ENCODE peak calls at places on chromosome 1, in eight cellular contexts. P is cardiac muscle cell, Z is PC-3, U is Peyer's patch, H is AG09309, D is GM12865, V is prostate gland, K is H9. N is an unnamed sample.

GRCh38 chr1:152162826-152163463 is 3.9 kb upstream of the RPTN start:
- DNase-seq in V (no peak), H (peak; percentile 92), K (no peak), P (peak; percentile 80), U (no peak), D (no peak), Z (peak; percentile 85), N (no peak)

GRCh38 chr1:231421616-231421970 is 494 bp downstream of the EGLN1 start:
- DNase-seq in H (no peak), U (peak; percentile 69), D (no peak), Z (peak; percentile 57), P (peak; percentile 57), V (peak; percentile 17), K (peak; percentile 47), N (peak; percentile 42)

GRCh38 chr1:13730751-13731482 is 30.9 kb downstream of the PRDM2 start:
- DNase-seq in D (peak; percentile 99), H (no peak), P (no peak), K (no peak), Z (no peak), U (peak; percentile 95), V (peak; percentile 13), N (peak; percentile 69)

GRCh38 chr1:36161656-36162531 is 5.9 kb downstream of the MAP7D1 start:
- DNase-seq in Z (peak; percentile 60), H (no peak), U (peak; percentile 78), V (peak; percentile 73), K (peak; percentile 55), D (peak; percentile 63), P (no peak), N (peak; percentile 79)

GRCh38 chr1:52229494-52229893 is 87.6 kb downstream of the ZFYVE9 start:
- DNase-seq in U (no peak), K (no peak), P (no peak), H (no peak), V (no peak), Z (no peak), D (no peak), N (no peak)

GRCh38 chr1:168903237-168903830 is 174.3 kb upstream of the DPT start:
- DNase-seq in D (no peak), P (no peak), V (no peak), Z (peak; percentile 73), K (no peak), U (no peak), H (no peak), N (no peak)

GRCh38 chr1:242764161-242764560 is 239.7 kb upstream of the PLD5 start:
- DNase-seq in P (no peak), U (no peak), H (no peak), V (no peak), D (no peak), Z (no peak), K (no peak), N (no peak)

GRCh38 chr1:46491500-46492268 is 2.0 kb downstream of the DMBX1 start:
- DNase-seq in V (no peak), Z (no peak), U (no peak), H (no peak), D (no peak), P (no peak), K (no peak), N (no peak)

GRCh38 chr1:32454726-32455125 is 10.1 kb upstream of the ZBTB8B start:
- DNase-seq in V (peak; percentile 15), Z (peak; percentile 83), K (no peak), D (no peak), P (peak; percentile 53), H (no peak), U (no peak), N (no peak)

GRCh38 chr1:225617956-225618355 is 35.0 kb downstream of the ENAH start:
- DNase-seq in Z (no peak), P (no peak), K (no peak), V (no peak), H (no peak), U (no peak), D (no peak), N (no peak)

GRCh38 chr1:38037481-38037939 is 9.1 kb downstream of the POU3F1 start:
- DNase-seq in K (no peak), D (no peak), P (peak; percentile 75), H (no peak), Z (peak; percentile 44), U (no peak), V (no peak), N (no peak)

GRCh38 chr1:2416403-2416802 is 4.0 kb upstream of the PEX10 start:
- DNase-seq in H (no peak), V (peak; percentile 69), K (no peak), Z (peak; percentile 70), P (no peak), D (no peak), U (peak; percentile 60), N (no peak)

GRCh38 chr1:164565356-164565755 is 6.4 kb downstream of the PBX1 start:
- DNase-seq in P (peak; percentile 43), K (no peak), V (no peak), Z (no peak), H (no peak), U (no peak), D (no peak), N (no peak)

GRCh38 chr1:88890790-88891317 is 513 bp downstream of the GTF2B start:
- DNase-seq in K (peak; percentile 38), U (peak; percentile 62), Z (peak; percentile 30), P (peak; percentile 46), V (peak; percentile 11), D (peak; percentile 43), H (no peak), N (peak; percentile 15)

GRCh38 chr1:31498376-31499040 is 77.8 kb upstream of the TINAGL1 start:
- DNase-seq in V (no peak), U (no peak), H (no peak), P (no peak), D (no peak), K (no peak), Z (no peak), N (no peak)

GRCh38 chr1:230197644-230198567 is 130.9 kb downstream of the GALNT2 start:
- DNase-seq in P (no peak), V (no peak), U (no peak), Z (no peak), D (no peak), K (no peak), H (no peak), N (no peak)

GRCh38 chr1:118366296-118366695 is 181.3 kb upstream of the SPAG17 start:
- DNase-seq in V (no peak), K (no peak), D (no peak), U (no peak), Z (peak; percentile 33), P (no peak), H (peak; percentile 40), N (no peak)

GRCh38 chr1:192763243-192763642 is 45.6 kb upstream of the RGS2 start:
- DNase-seq in P (peak; percentile 12), Z (peak; percentile 82), H (no peak), D (no peak), K (no peak), U (no peak), V (no peak), N (no peak)

GRCh38 chr1:245978915-245979314 is 528.2 kb downstream of the SMYD3 start:
- DNase-seq in U (no peak), D (no peak), Z (no peak), H (no peak), K (no peak), V (no peak), P (peak; percentile 42), N (no peak)

GRCh38 chr1:206503591-206504362 is 3.6 kb upstream of the RASSF5 start:
- DNase-seq in Z (peak; percentile 100), H (peak; percentile 95), U (no peak), P (peak; percentile 96), D (peak; percentile 91), K (no peak), V (no peak), N (no peak)

GRCh38 chr1:220521755-220522154 is 6.2 kb upstream of the MARK1 start:
- DNase-seq in D (no peak), P (no peak), Z (peak; percentile 42), V (no peak), K (no peak), H (no peak), U (no peak), N (no peak)

GRCh38 chr1:225467193-225468020 is 39.6 kb upstream of the LBR start:
- DNase-seq in K (no peak), P (peak; percentile 59), H (no peak), V (no peak), D (peak; percentile 94), U (peak; percentile 94), Z (no peak), N (peak; percentile 80)

GRCh38 chr1:151990058-151990855 is 3.4 kb downstream of the S100A10 start:
- DNase-seq in D (no peak), V (no peak), H (no peak), Z (peak; percentile 79), K (no peak), P (peak; percentile 14), U (no peak), N (no peak)

GRCh38 chr1:110430901-110431300 is 20.0 kb upstream of the PROK1 start:
- DNase-seq in U (no peak), Z (no peak), K (no peak), P (no peak), D (no peak), V (no peak), H (no peak), N (no peak)

GRCh38 chr1:110436635-110437034 is 14.3 kb upstream of the PROK1 start:
- DNase-seq in P (peak; percentile 23), K (peak; percentile 45), Z (no peak), U (no peak), H (peak; percentile 55), V (no peak), D (no peak), N (no peak)

GRCh38 chr1:110433213-110433612 is 17.7 kb upstream of the PROK1 start:
- DNase-seq in Z (no peak), P (no peak), V (no peak), H (no peak), U (no peak), K (no peak), D (no peak), N (no peak)

GRCh38 chr1:110434946-110435345 is 16.0 kb upstream of the PROK1 start:
- DNase-seq in U (no peak), V (no peak), K (no peak), D (no peak), P (peak; percentile 23), H (no peak), Z (no peak), N (no peak)

GRCh38 chr1:110433803-110434202 is 17.1 kb upstream of the PROK1 start:
- DNase-seq in Z (peak; percentile 75), K (peak; percentile 79), P (peak; percentile 53), V (no peak), D (peak; percentile 11), H (no peak), U (no peak), N (no peak)
- TF ChIP-seq CTCF in Z (peak; percentile 42), K (no peak), P (peak; percentile 26), V (peak; percentile 23), D (peak; percentile 1), H (peak; percentile 21), U (peak; percentile 12), N (no peak)

GRCh38 chr1:163412216-163412615 is 90.5 kb downstream of the NUF2 start:
- DNase-seq in H (no peak), P (no peak), V (no peak), U (no peak), K (no peak), Z (no peak), D (no peak), N (no peak)
- TF ChIP-seq CTCF in H (no peak), P (no peak), V (no peak), U (no peak), K (peak; percentile 59), Z (peak; percentile 10), D (no peak), N (no peak)

GRCh38 chr1:196462101-196462500 is 146.1 kb downstream of the KCNT2 start:
- DNase-seq in H (no peak), U (no peak), P (peak; percentile 56), Z (no peak), D (no peak), V (no peak), K (no peak), N (no peak)
- TF ChIP-seq CTCF in H (no peak), U (no peak), P (no peak), Z (no peak), D (no peak), V (no peak), K (no peak), N (no peak)

GRCh38 chr1:160942926-160943325 is 11.7 kb downstream of the ITLN2 start:
- DNase-seq in U (no peak), K (no peak), V (no peak), Z (peak; percentile 58), H (no peak), P (peak; percentile 33), D (no peak), N (no peak)
- TF ChIP-seq CTCF in U (peak; percentile 32), K (peak; percentile 57), V (peak; percentile 22), Z (peak; percentile 67), H (no peak), P (peak; percentile 21), D (peak; percentile 26), N (no peak)

N was measured in CD8-positive, alpha-beta T cell.